ENCODE peak calls at places on chromosome X, in eight cellular contexts. T is GM20000, D is GM10248, L is AG09319, F is dermis blood vessel endothelial cell, J is neural crest cell, N is GM23248, M is SW480. P is an unnamed sample.

GRCh38 chrX:153029875-153030274 is 26.4 kb upstream of the PNMA3 start:
- DNase-seq in T (no peak), D (no peak), L (no peak), F (no peak), J (no peak), N (peak; percentile 18), M (no peak), P (no peak)

GRCh38 chrX:103343105-103343504 is 13.1 kb downstream of the TCEAL7 start:
- DNase-seq in T (peak; percentile 39), D (peak; percentile 20), L (no peak), F (peak; percentile 67), J (no peak), N (peak; percentile 59), M (peak; percentile 21), P (peak; percentile 76)

GRCh38 chrX:30713061-30713525 is 59.9 kb downstream of the GK start:
- DNase-seq in T (peak; percentile 55), D (peak; percentile 72), L (peak; percentile 22), F (peak; percentile 74), J (peak; percentile 60), N (peak; percentile 73), M (peak; percentile 53), P (peak; percentile 73)

GRCh38 chrX:24443943-24444342 is 21.1 kb upstream of the PDK3 start:
- DNase-seq in T (no peak), D (no peak), L (no peak), F (no peak), J (no peak), N (no peak), M (peak; percentile 32), P (no peak)

GRCh38 chrX:71809886-71810285 is 46.7 kb downstream of the CXorf49B start:
- DNase-seq in T (no peak), D (no peak), L (no peak), F (no peak), J (no peak), N (peak; percentile 2), M (peak; percentile 23), P (no peak)

GRCh38 chrX:117510453-117510852 is 606.2 kb downstream of the KLHL13 start:
- DNase-seq in T (no peak), D (no peak), L (no peak), F (no peak), J (no peak), N (no peak), M (no peak), P (peak; percentile 48)

GRCh38 chrX:153970398-153971123 is 1.1 kb downstream of the HCFC1 start:
- DNase-seq in T (peak; percentile 53), D (peak; percentile 60), L (peak; percentile 63), F (peak; percentile 25), J (peak; percentile 45), N (peak; percentile 69), M (peak; percentile 32), P (peak; percentile 77)

GRCh38 chrX:36908801-36909403 is 99.3 kb upstream of the FAM47C start:
- DNase-seq in T (peak; percentile 1), D (peak; percentile 10), L (peak; percentile 2), F (peak; percentile 45), J (no peak), N (peak; percentile 43), M (peak; percentile 39), P (peak; percentile 77)

GRCh38 chrX:96721398-96721797 is 36.8 kb downstream of the DIAPH2 start:
- DNase-seq in T (peak; percentile 38), D (peak; percentile 42), L (no peak), F (no peak), J (no peak), N (no peak), M (no peak), P (no peak)

GRCh38 chrX:77743720-77744119 is 42.3 kb downstream of the ATRX start:
- DNase-seq in T (no peak), D (no peak), L (no peak), F (no peak), J (no peak), N (no peak), M (no peak), P (no peak)

GRCh38 chrX:78759081-78759480 is 11.6 kb downstream of the LPAR4 start:
- DNase-seq in T (no peak), D (no peak), L (no peak), F (no peak), J (no peak), N (no peak), M (no peak), P (no peak)

GRCh38 chrX:7083468-7084396 is 63.8 kb upstream of the STS start:
- DNase-seq in T (peak; percentile 9), D (peak; percentile 29), L (peak; percentile 63), F (peak; percentile 76), J (no peak), N (peak; percentile 84), M (no peak), P (peak; percentile 96)

GRCh38 chrX:69082055-69082752 is 83.0 kb downstream of the PJA1 start:
- DNase-seq in T (no peak), D (no peak), L (peak; percentile 27), F (no peak), J (no peak), N (no peak), M (no peak), P (no peak)

GRCh38 chrX:7390446-7390845 is 242.5 kb upstream of the PUDP start:
- DNase-seq in T (no peak), D (no peak), L (no peak), F (no peak), J (no peak), N (peak; percentile 5), M (no peak), P (no peak)

GRCh38 chrX:19174401-19175025 is 52.2 kb upstream of the ADGRG2 start:
- DNase-seq in T (no peak), D (no peak), L (peak; percentile 10), F (no peak), J (no peak), N (peak; percentile 69), M (peak; percentile 64), P (no peak)

GRCh38 chrX:42748067-42748850 is 29.7 kb downstream of the PPP1R2C start:
- DNase-seq in T (no peak), D (no peak), L (no peak), F (no peak), J (no peak), N (no peak), M (no peak), P (peak; percentile 23)

GRCh38 chrX:67544281-67544680 is 460 bp downstream of the AR start:
- DNase-seq in T (no peak), D (no peak), L (no peak), F (no peak), J (peak; percentile 5), N (peak; percentile 55), M (peak; percentile 21), P (no peak)

GRCh38 chrX:42544883-42545282 is 233.1 kb downstream of the PPP1R2C start:
- DNase-seq in T (no peak), D (no peak), L (no peak), F (no peak), J (no peak), N (no peak), M (no peak), P (no peak)

P was measured in Karpas-422.